ENCODE peak calls at places on chromosome 9, in ten cellular contexts. E is GM04503; Q is aorta; I is RKO; D is B cell; Z is stimulated activated CD8-positive, alpha-beta memory T cell treated with anti-CD3 and anti-CD28 coated beads, Interleukin-4, amount 100 ng/mL, for 1 hour; K is SK-N-SH; U is T-helper 2 cell; F is KG1; B is T-helper 17 cell. M is an unnamed sample.

GRCh38 chr9:114012126-114012525 is 66.0 kb downstream of the AMBP start:
- DNase-seq in E (no peak), Q (peak), I (no peak), D (no peak), Z (no peak), K (no peak), U (no peak), F (no peak), B (no peak), M (no peak)

GRCh38 chr9:137492464-137493162 is 33.5 kb upstream of the NSMF start:
- DNase-seq in E (no peak), Q (no peak), I (no peak), D (no peak), Z (no peak), K (peak), U (peak), F (no peak), B (no peak), M (peak)

GRCh38 chr9:119963798-119964372 is 594.6 kb upstream of the BRINP1 start:
- DNase-seq in E (peak), Q (no peak), I (peak), D (no peak), Z (no peak), K (peak), U (no peak), F (no peak), B (no peak), M (no peak)

GRCh38 chr9:20504930-20505329 is 117.4 kb downstream of the MLLT3 start:
- DNase-seq in E (no peak), Q (no peak), I (no peak), D (no peak), Z (no peak), K (no peak), U (peak), F (no peak), B (no peak), M (no peak)

GRCh38 chr9:120890415-120891254 is 13.6 kb upstream of the PHF19 start:
- DNase-seq in E (no peak), Q (no peak), I (no peak), D (no peak), Z (no peak), K (no peak), U (peak), F (no peak), B (no peak), M (no peak)

GRCh38 chr9:80417211-80417773 is 845.5 kb downstream of the TLE4 start:
- DNase-seq in E (no peak), Q (no peak), I (no peak), D (no peak), Z (no peak), K (no peak), U (no peak), F (no peak), B (no peak), M (no peak)

GRCh38 chr9:113929634-113930092 is 53.6 kb downstream of the ZNF618 start:
- DNase-seq in E (no peak), Q (no peak), I (peak), D (no peak), Z (no peak), K (no peak), U (no peak), F (no peak), B (no peak), M (no peak)

GRCh38 chr9:112273826-112274225 is 59.6 kb downstream of the PTBP3 start:
- DNase-seq in E (peak), Q (no peak), I (no peak), D (no peak), Z (no peak), K (peak), U (no peak), F (no peak), B (no peak), M (no peak)

GRCh38 chr9:133855802-133856592 is 117.8 kb upstream of the SARDH start:
- DNase-seq in E (no peak), Q (no peak), I (no peak), D (no peak), Z (no peak), K (no peak), U (no peak), F (no peak), B (no peak), M (no peak)

GRCh38 chr9:107638922-107639321 is 149.4 kb upstream of the KLF4 start:
- DNase-seq in E (no peak), Q (peak), I (no peak), D (no peak), Z (no peak), K (no peak), U (peak), F (no peak), B (no peak), M (no peak)

GRCh38 chr9:92722386-92723298 is 42.0 kb downstream of the BICD2 start:
- DNase-seq in E (no peak), Q (peak), I (no peak), D (peak), Z (no peak), K (no peak), U (no peak), F (no peak), B (no peak), M (no peak)

GRCh38 chr9:22129633-22130032 is 120.5 kb upstream of the CDKN2B start:
- DNase-seq in E (no peak), Q (no peak), I (no peak), D (no peak), Z (no peak), K (no peak), U (no peak), F (no peak), B (no peak), M (no peak)

GRCh38 chr9:136297016-136297691 is 6.7 kb downstream of the CCDC187 start:
- DNase-seq in E (no peak), Q (no peak), I (no peak), D (no peak), Z (no peak), K (no peak), U (no peak), F (no peak), B (no peak), M (no peak)

GRCh38 chr9:95506438-95506691 is 10.4 kb downstream of the PTCH1 start:
- DNase-seq in E (no peak), Q (peak), I (peak), D (no peak), Z (no peak), K (peak), U (peak), F (no peak), B (no peak), M (peak)

GRCh38 chr9:20490246-20490834 is 132.0 kb downstream of the MLLT3 start:
- DNase-seq in E (no peak), Q (no peak), I (no peak), D (no peak), Z (no peak), K (no peak), U (no peak), F (no peak), B (no peak), M (no peak)

GRCh38 chr9:75197521-75197920 is 109.2 kb downstream of the OSTF1 start:
- DNase-seq in E (no peak), Q (no peak), I (no peak), D (no peak), Z (no peak), K (no peak), U (no peak), F (no peak), B (no peak), M (no peak)

GRCh38 chr9:85182381-85182780 is 512.9 kb downstream of the NTRK2 start:
- DNase-seq in E (no peak), Q (no peak), I (no peak), D (no peak), Z (no peak), K (no peak), U (no peak), F (no peak), B (no peak), M (no peak)

GRCh38 chr9:97594414-97594921 is 38.7 kb downstream of the TSTD2 start:
- DNase-seq in E (no peak), Q (no peak), I (no peak), D (no peak), Z (no peak), K (no peak), U (no peak), F (no peak), B (no peak), M (no peak)

GRCh38 chr9:79776581-79776980 is 204.8 kb downstream of the TLE4 start:
- DNase-seq in E (no peak), Q (no peak), I (no peak), D (no peak), Z (no peak), K (no peak), U (no peak), F (no peak), B (no peak), M (no peak)

GRCh38 chr9:130995399-130995941 is 13.5 kb upstream of the LAMC3 start:
- DNase-seq in E (no peak), Q (no peak), I (no peak), D (no peak), Z (no peak), K (peak), U (no peak), F (no peak), B (no peak), M (no peak)

GRCh38 chr9:33162721-33163311 is 4.3 kb downstream of the B4GALT1 start:
- DNase-seq in E (peak), Q (no peak), I (no peak), D (no peak), Z (no peak), K (no peak), U (no peak), F (no peak), B (no peak), M (no peak)

M was measured in CMK.